ENCODE peak calls at places on chromosomes 3 and 15, in five cellular contexts. C is PC-3; B is spleen; V is DMS153; I is stimulated activated CD4-positive, alpha-beta T cell treated with anti-CD3 and anti-CD28 coated beads, Interleukin-4, amount 100 ng/mL, for 1 hour. J is an unnamed sample.

GRCh38 chr3:175338775-175339535 is 479.8 kb downstream of the NAALADL2 start:
- DNase-seq in C (peak), B (no peak), V (no peak), I (no peak), J (peak)

GRCh38 chr3:138220788-138221187 is 33.7 kb downstream of the ARMC8 start:
- DNase-seq in C (peak), B (no peak), V (no peak), I (no peak), J (peak)

GRCh38 chr3:36444909-36445308 is 64.6 kb downstream of the STAC start:
- DNase-seq in C (peak), B (no peak), V (no peak), I (no peak), J (peak)

GRCh38 chr3:121998030-121998580 is 23.9 kb downstream of the ILDR1 start:
- DNase-seq in C (peak), B (no peak), V (no peak), I (no peak), J (peak)

GRCh38 chr15:57048930-57049550 is 130.6 kb downstream of the TCF12 start:
- DNase-seq in C (no peak), B (no peak), V (no peak), I (no peak), J (no peak)

GRCh38 chr3:196868297-196868661 is 559 bp downstream of the SENP5 start:
- DNase-seq in C (peak), B (no peak), V (no peak), I (peak), J (peak)

GRCh38 chr3:162602619-162603018 is 1106.0 kb downstream of the OTOL1 start:
- DNase-seq in C (peak), B (no peak), V (no peak), I (no peak), J (peak)

GRCh38 chr3:60588806-60589205 is 662.4 kb downstream of the FHIT start:
- DNase-seq in C (peak), B (no peak), V (no peak), I (no peak), J (peak)

GRCh38 chr3:193688845-193689714 is 96.1 kb downstream of the OPA1 start:
- DNase-seq in C (no peak), B (no peak), V (no peak), I (no peak), J (no peak)

GRCh38 chr3:156151824-156152428 is 31.5 kb downstream of the KCNAB1 start:
- DNase-seq in C (peak), B (peak), V (peak), I (peak), J (peak)

GRCh38 chr15:85094685-85095084 is 113.0 kb downstream of the PDE8A start:
- DNase-seq in C (peak), B (no peak), V (no peak), I (no peak), J (peak)

GRCh38 chr3:163521261-163521660 is 1557.0 kb downstream of the SI start:
- DNase-seq in C (no peak), B (no peak), V (no peak), I (no peak), J (no peak)

GRCh38 chr15:80152896-80153876 is at the start of gene FAH:
- DNase-seq in C (peak), B (peak), V (no peak), I (peak), J (peak)

GRCh38 chr15:58568157-58568571 is 136.4 kb downstream of the LIPC start:
- DNase-seq in C (peak), B (no peak), V (no peak), I (no peak), J (peak)

GRCh38 chr15:56772868-56773639 is 39.7 kb upstream of the ZNF280D start:
- DNase-seq in C (no peak), B (no peak), V (peak), I (no peak), J (no peak)

GRCh38 chr15:83845230-83845629 is 191.3 kb downstream of the ADAMTSL3 start:
- DNase-seq in C (no peak), B (no peak), V (no peak), I (no peak), J (peak)

GRCh38 chr3:146218880-146219866 is 31.7 kb downstream of the PLSCR4 start:
- DNase-seq in C (peak), B (no peak), V (no peak), I (peak), J (peak)